ENCODE peak calls at places on chromosomes 5 and 9, in nine cellular contexts. One of them, this sample, is unnamed.

GRCh38 chr5:1415059-1415425 is 30.2 kb downstream of the SLC6A3 start:
- DNase-seq in GM23338: no peak
- DNase-seq in heart left ventricle: peak
- DNase-seq in tibial artery: no peak
- DNase-seq in mesenchymal stem cell: no peak
- DNase-seq in A549: no peak
- DNase-seq in NCI-H1092 treated with DMSO at 0.1 percent for 48 hours: no peak
- DNase-seq in stimulated activated CD4-positive, alpha-beta T cell treated with anti-CD3 and anti-CD28 coated beads, Interleukin-12 subunit alpha, Interleukin-12 subunit beta, amount 100 ng/mL, for 4 hours: no peak
- DNase-seq in ELR: no peak
- DNase-seq in this sample: no peak

GRCh38 chr5:6676702-6677101 is 36.5 kb upstream of the TENT4A start:
- DNase-seq in GM23338: no peak
- DNase-seq in heart left ventricle: no peak
- DNase-seq in tibial artery: no peak
- DNase-seq in mesenchymal stem cell: peak
- DNase-seq in A549: no peak
- DNase-seq in NCI-H1092 treated with DMSO at 0.1 percent for 48 hours: no peak
- DNase-seq in stimulated activated CD4-positive, alpha-beta T cell treated with anti-CD3 and anti-CD28 coated beads, Interleukin-12 subunit alpha, Interleukin-12 subunit beta, amount 100 ng/mL, for 4 hours: no peak
- DNase-seq in ELR: peak
- DNase-seq in this sample: no peak

GRCh38 chr9:137643921-137644320 is 25.1 kb downstream of the EHMT1 start:
- DNase-seq in GM23338: no peak
- DNase-seq in heart left ventricle: no peak
- DNase-seq in tibial artery: no peak
- DNase-seq in mesenchymal stem cell: no peak
- DNase-seq in A549: no peak
- DNase-seq in NCI-H1092 treated with DMSO at 0.1 percent for 48 hours: no peak
- DNase-seq in stimulated activated CD4-positive, alpha-beta T cell treated with anti-CD3 and anti-CD28 coated beads, Interleukin-12 subunit alpha, Interleukin-12 subunit beta, amount 100 ng/mL, for 4 hours: no peak
- DNase-seq in ELR: no peak
- DNase-seq in this sample: no peak

GRCh38 chr5:180467028-180467427 is 27.2 kb upstream of the CNOT6 start:
- DNase-seq in GM23338: no peak
- DNase-seq in heart left ventricle: peak
- DNase-seq in tibial artery: no peak
- DNase-seq in mesenchymal stem cell: no peak
- DNase-seq in A549: peak
- DNase-seq in NCI-H1092 treated with DMSO at 0.1 percent for 48 hours: no peak
- DNase-seq in stimulated activated CD4-positive, alpha-beta T cell treated with anti-CD3 and anti-CD28 coated beads, Interleukin-12 subunit alpha, Interleukin-12 subunit beta, amount 100 ng/mL, for 4 hours: no peak
- DNase-seq in ELR: peak
- DNase-seq in this sample: no peak

GRCh38 chr9:121652037-121652837 is 803 bp downstream of the DAB2IP start:
- DNase-seq in GM23338: peak
- DNase-seq in heart left ventricle: peak
- DNase-seq in tibial artery: no peak
- DNase-seq in mesenchymal stem cell: peak
- DNase-seq in A549: no peak
- DNase-seq in NCI-H1092 treated with DMSO at 0.1 percent for 48 hours: no peak
- DNase-seq in stimulated activated CD4-positive, alpha-beta T cell treated with anti-CD3 and anti-CD28 coated beads, Interleukin-12 subunit alpha, Interleukin-12 subunit beta, amount 100 ng/mL, for 4 hours: no peak
- DNase-seq in ELR: no peak
- DNase-seq in this sample: peak

GRCh38 chr5:389891-390290 is 53.1 kb upstream of the EXOC3 start:
- DNase-seq in GM23338: no peak
- DNase-seq in heart left ventricle: no peak
- DNase-seq in tibial artery: no peak
- DNase-seq in mesenchymal stem cell: no peak
- DNase-seq in A549: no peak
- DNase-seq in NCI-H1092 treated with DMSO at 0.1 percent for 48 hours: no peak
- DNase-seq in stimulated activated CD4-positive, alpha-beta T cell treated with anti-CD3 and anti-CD28 coated beads, Interleukin-12 subunit alpha, Interleukin-12 subunit beta, amount 100 ng/mL, for 4 hours: no peak
- DNase-seq in ELR: no peak
- DNase-seq in this sample: no peak

GRCh38 chr5:111494350-111494999 is 17.9 kb downstream of the STARD4 start:
- DNase-seq in GM23338: no peak
- DNase-seq in heart left ventricle: no peak
- DNase-seq in tibial artery: no peak
- DNase-seq in mesenchymal stem cell: no peak
- DNase-seq in A549: no peak
- DNase-seq in NCI-H1092 treated with DMSO at 0.1 percent for 48 hours: no peak
- DNase-seq in stimulated activated CD4-positive, alpha-beta T cell treated with anti-CD3 and anti-CD28 coated beads, Interleukin-12 subunit alpha, Interleukin-12 subunit beta, amount 100 ng/mL, for 4 hours: no peak
- DNase-seq in ELR: no peak
- DNase-seq in this sample: no peak

GRCh38 chr9:4666042-4666699 is at the start of gene SPATA6L:
- DNase-seq in GM23338: peak
- DNase-seq in heart left ventricle: peak
- DNase-seq in tibial artery: peak
- DNase-seq in mesenchymal stem cell: peak
- DNase-seq in A549: peak
- DNase-seq in NCI-H1092 treated with DMSO at 0.1 percent for 48 hours: peak
- DNase-seq in stimulated activated CD4-positive, alpha-beta T cell treated with anti-CD3 and anti-CD28 coated beads, Interleukin-12 subunit alpha, Interleukin-12 subunit beta, amount 100 ng/mL, for 4 hours: peak
- DNase-seq in ELR: peak
- DNase-seq in this sample: peak

GRCh38 chr9:129237195-129237611 is 59.1 kb upstream of the IER5L start:
- DNase-seq in GM23338: peak
- DNase-seq in heart left ventricle: peak
- DNase-seq in tibial artery: no peak
- DNase-seq in mesenchymal stem cell: peak
- DNase-seq in A549: peak
- DNase-seq in NCI-H1092 treated with DMSO at 0.1 percent for 48 hours: no peak
- DNase-seq in stimulated activated CD4-positive, alpha-beta T cell treated with anti-CD3 and anti-CD28 coated beads, Interleukin-12 subunit alpha, Interleukin-12 subunit beta, amount 100 ng/mL, for 4 hours: peak
- DNase-seq in ELR: peak
- DNase-seq in this sample: peak

This sample was measured in dermis blood vessel endothelial cell.